ENCODE peak calls at places on chromosomes 1 and 21, in nine cellular contexts. One of them, this sample, is unnamed.

GRCh38 chr1:192550922-192551534 is 24.5 kb upstream of the RGS1 start:
- DNase-seq in GM23338: no peak
- DNase-seq in Panc1: no peak
- DNase-seq in pancreas: no peak
- DNase-seq in esophagus muscularis mucosa: no peak
- DNase-seq in RWPE2: no peak
- DNase-seq in PC-3: peak; percentile 89
- DNase-seq in breast epithelium: no peak
- DNase-seq in CD8-positive, alpha-beta T cell: no peak
- DNase-seq in this sample: no peak

GRCh38 chr1:60573121-60573520 is 499.6 kb upstream of the C1orf87 start:
- DNase-seq in GM23338: no peak
- DNase-seq in Panc1: no peak
- DNase-seq in pancreas: no peak
- DNase-seq in esophagus muscularis mucosa: no peak
- DNase-seq in RWPE2: no peak
- DNase-seq in PC-3: peak; percentile 87
- DNase-seq in breast epithelium: no peak
- DNase-seq in CD8-positive, alpha-beta T cell: no peak
- DNase-seq in this sample: no peak

GRCh38 chr1:54158071-54158470 is 5.3 kb upstream of the CDCP2 start:
- DNase-seq in GM23338: no peak
- DNase-seq in Panc1: no peak
- DNase-seq in pancreas: peak; percentile 72
- DNase-seq in esophagus muscularis mucosa: no peak
- DNase-seq in RWPE2: no peak
- DNase-seq in PC-3: peak; percentile 82
- DNase-seq in breast epithelium: no peak
- DNase-seq in CD8-positive, alpha-beta T cell: no peak
- DNase-seq in this sample: no peak

GRCh38 chr1:30525980-30526651 is 197.3 kb downstream of the MATN1 start:
- DNase-seq in GM23338: no peak
- DNase-seq in Panc1: no peak
- DNase-seq in pancreas: peak; percentile 22
- DNase-seq in esophagus muscularis mucosa: no peak
- DNase-seq in RWPE2: no peak
- DNase-seq in PC-3: peak; percentile 67
- DNase-seq in breast epithelium: no peak
- DNase-seq in CD8-positive, alpha-beta T cell: no peak
- DNase-seq in this sample: no peak

GRCh38 chr1:167782946-167783345 is 61.2 kb downstream of the MPZL1 start:
- DNase-seq in GM23338: no peak
- DNase-seq in Panc1: no peak
- DNase-seq in pancreas: no peak
- DNase-seq in esophagus muscularis mucosa: peak; percentile 17
- DNase-seq in RWPE2: no peak
- DNase-seq in PC-3: peak; percentile 75
- DNase-seq in breast epithelium: no peak
- DNase-seq in CD8-positive, alpha-beta T cell: no peak
- DNase-seq in this sample: no peak

GRCh38 chr1:248837045-248837793 is 805 bp upstream of the ZNF672 start:
- DNase-seq in GM23338: no peak
- DNase-seq in Panc1: no peak
- DNase-seq in pancreas: no peak
- DNase-seq in esophagus muscularis mucosa: no peak
- DNase-seq in RWPE2: no peak
- DNase-seq in PC-3: no peak
- DNase-seq in breast epithelium: no peak
- DNase-seq in CD8-positive, alpha-beta T cell: no peak
- DNase-seq in this sample: no peak

GRCh38 chr1:248804771-248805681 is 20.7 kb downstream of the SH3BP5L start:
- DNase-seq in GM23338: no peak
- DNase-seq in Panc1: no peak
- DNase-seq in pancreas: no peak
- DNase-seq in esophagus muscularis mucosa: no peak
- DNase-seq in RWPE2: no peak
- DNase-seq in PC-3: no peak
- DNase-seq in breast epithelium: no peak
- DNase-seq in CD8-positive, alpha-beta T cell: no peak
- DNase-seq in this sample: peak; percentile 43

GRCh38 chr1:215071078-215071477 is 11.5 kb upstream of the KCNK2 start:
- DNase-seq in GM23338: no peak
- DNase-seq in Panc1: no peak
- DNase-seq in pancreas: no peak
- DNase-seq in esophagus muscularis mucosa: no peak
- DNase-seq in RWPE2: no peak
- DNase-seq in PC-3: no peak
- DNase-seq in breast epithelium: no peak
- DNase-seq in CD8-positive, alpha-beta T cell: no peak
- DNase-seq in this sample: no peak

GRCh38 chr1:91406773-91407389 is 2.2 kb upstream of the HFM1 start:
- DNase-seq in GM23338: peak; percentile 22
- DNase-seq in Panc1: no peak
- DNase-seq in pancreas: no peak
- DNase-seq in esophagus muscularis mucosa: no peak
- DNase-seq in RWPE2: no peak
- DNase-seq in PC-3: peak; percentile 44
- DNase-seq in breast epithelium: no peak
- DNase-seq in CD8-positive, alpha-beta T cell: no peak
- DNase-seq in this sample: no peak

GRCh38 chr1:108007070-108007469 is 42.1 kb upstream of the VAV3 start:
- DNase-seq in GM23338: no peak
- DNase-seq in Panc1: no peak
- DNase-seq in pancreas: no peak
- DNase-seq in esophagus muscularis mucosa: peak; percentile 34
- DNase-seq in RWPE2: no peak
- DNase-seq in PC-3: no peak
- DNase-seq in breast epithelium: no peak
- DNase-seq in CD8-positive, alpha-beta T cell: no peak
- DNase-seq in this sample: no peak

GRCh38 chr1:65235867-65236805 is 73.2 kb upstream of the DNAJC6 start:
- DNase-seq in GM23338: peak; percentile 70
- DNase-seq in Panc1: no peak
- DNase-seq in pancreas: no peak
- DNase-seq in esophagus muscularis mucosa: no peak
- DNase-seq in RWPE2: no peak
- DNase-seq in PC-3: peak; percentile 72
- DNase-seq in breast epithelium: no peak
- DNase-seq in CD8-positive, alpha-beta T cell: no peak
- DNase-seq in this sample: no peak

GRCh38 chr1:180627411-180627810 is 4.4 kb upstream of the XPR1 start:
- DNase-seq in GM23338: no peak
- DNase-seq in Panc1: no peak
- DNase-seq in pancreas: no peak
- DNase-seq in esophagus muscularis mucosa: no peak
- DNase-seq in RWPE2: no peak
- DNase-seq in PC-3: no peak
- DNase-seq in breast epithelium: no peak
- DNase-seq in CD8-positive, alpha-beta T cell: no peak
- DNase-seq in this sample: no peak

GRCh38 chr1:77857557-77857956 is 30.9 kb upstream of the NEXN start:
- DNase-seq in GM23338: no peak
- DNase-seq in Panc1: no peak
- DNase-seq in pancreas: no peak
- DNase-seq in esophagus muscularis mucosa: no peak
- DNase-seq in RWPE2: no peak
- DNase-seq in PC-3: no peak
- DNase-seq in breast epithelium: no peak
- DNase-seq in CD8-positive, alpha-beta T cell: no peak
- DNase-seq in this sample: no peak

DNA sequence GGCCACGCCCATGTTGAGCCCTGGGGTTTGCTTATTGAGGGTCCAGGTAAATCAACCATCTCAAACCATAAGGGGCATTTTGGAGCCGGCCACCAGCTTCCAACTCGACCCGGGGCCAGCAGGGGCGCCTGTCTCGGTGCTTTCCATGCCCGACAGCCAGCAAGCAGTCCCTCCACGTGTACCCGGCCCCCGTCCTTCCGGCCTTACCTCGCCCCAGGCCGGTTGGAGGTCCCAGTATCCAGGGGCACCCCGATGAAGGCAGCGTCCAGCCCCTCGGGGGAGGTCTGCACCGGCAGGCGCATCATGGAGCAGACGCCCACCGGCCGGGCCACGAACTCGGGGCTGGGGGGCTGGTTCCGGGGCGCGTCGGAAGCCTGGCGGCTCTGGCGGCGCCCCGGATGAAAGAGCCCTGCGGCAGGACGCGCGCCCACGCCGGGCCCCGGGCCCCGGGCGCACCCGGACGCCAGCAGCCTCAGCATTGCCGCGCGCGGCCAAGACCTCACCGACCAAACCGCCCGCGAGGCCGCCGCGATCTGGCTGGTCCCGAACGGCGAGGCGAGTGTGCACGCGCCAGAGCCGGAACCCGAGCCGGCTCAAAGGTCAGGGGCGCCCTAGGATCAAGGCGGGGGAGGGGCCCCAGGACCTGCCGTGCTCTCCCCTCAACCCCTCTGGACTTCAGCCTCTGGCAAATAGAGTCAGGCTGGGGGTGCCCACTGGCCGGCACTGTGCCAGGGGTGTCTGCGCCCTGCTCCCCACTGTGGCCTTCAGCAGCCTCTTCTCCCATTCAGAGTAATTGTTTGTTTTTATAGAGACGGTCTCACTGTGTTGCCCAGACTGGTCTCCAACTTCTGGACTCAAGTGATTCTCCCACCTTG is at the start of gene AGMAT:
- DNase-seq in GM23338: peak; percentile 95
- DNase-seq in Panc1: no peak
- DNase-seq in pancreas: peak; percentile 81
- DNase-seq in esophagus muscularis mucosa: no peak
- DNase-seq in RWPE2: no peak
- DNase-seq in PC-3: peak; percentile 37
- DNase-seq in breast epithelium: peak; percentile 59
- DNase-seq in CD8-positive, alpha-beta T cell: peak; percentile 51
- DNase-seq in this sample: peak; percentile 77
- TF ChIP-seq CTCF in GM23338: peak; percentile 48
- TF ChIP-seq CTCF in Panc1: no peak
- TF ChIP-seq CTCF in pancreas: no peak
- TF ChIP-seq CTCF in esophagus muscularis mucosa: no peak
- TF ChIP-seq CTCF in RWPE2: peak; percentile 34
- TF ChIP-seq CTCF in PC-3: peak; percentile 44
- TF ChIP-seq CTCF in breast epithelium: no peak
- TF ChIP-seq CTCF in CD8-positive, alpha-beta T cell: no peak
- TF ChIP-seq CTCF in this sample: peak; percentile 57

GRCh38 chr21:40416572-40416971 is 430.4 kb downstream of the DSCAM start:
- DNase-seq in GM23338: no peak
- DNase-seq in Panc1: no peak
- DNase-seq in pancreas: no peak
- DNase-seq in esophagus muscularis mucosa: no peak
- DNase-seq in RWPE2: no peak
- DNase-seq in PC-3: no peak
- DNase-seq in breast epithelium: no peak
- DNase-seq in CD8-positive, alpha-beta T cell: no peak
- DNase-seq in this sample: no peak

GRCh38 chr21:40425981-40426380 is 421.0 kb downstream of the DSCAM start:
- DNase-seq in GM23338: no peak
- DNase-seq in Panc1: no peak
- DNase-seq in pancreas: no peak
- DNase-seq in esophagus muscularis mucosa: no peak
- DNase-seq in RWPE2: no peak
- DNase-seq in PC-3: no peak
- DNase-seq in breast epithelium: no peak
- DNase-seq in CD8-positive, alpha-beta T cell: no peak
- DNase-seq in this sample: no peak

GRCh38 chr21:40422851-40423635 is 423.9 kb downstream of the DSCAM start:
- DNase-seq in GM23338: no peak
- DNase-seq in Panc1: no peak
- DNase-seq in pancreas: no peak
- DNase-seq in esophagus muscularis mucosa: peak; percentile 55
- DNase-seq in RWPE2: no peak
- DNase-seq in PC-3: no peak
- DNase-seq in breast epithelium: no peak
- DNase-seq in CD8-positive, alpha-beta T cell: no peak
- DNase-seq in this sample: no peak

GRCh38 chr21:40421121-40421520 is 425.8 kb downstream of the DSCAM start:
- DNase-seq in GM23338: no peak
- DNase-seq in Panc1: no peak
- DNase-seq in pancreas: no peak
- DNase-seq in esophagus muscularis mucosa: peak; percentile 42
- DNase-seq in RWPE2: no peak
- DNase-seq in PC-3: no peak
- DNase-seq in breast epithelium: no peak
- DNase-seq in CD8-positive, alpha-beta T cell: no peak
- DNase-seq in this sample: no peak
- H3K4me3 ChIP-seq in GM23338: no peak overlapping the region
- H3K4me3 ChIP-seq in Panc1: no peak overlapping the region
- H3K4me3 ChIP-seq in pancreas: no peak overlapping the region
- H3K4me3 ChIP-seq in esophagus muscularis mucosa: no peak overlapping the region
- H3K4me3 ChIP-seq in RWPE2: no peak overlapping the region
- H3K4me3 ChIP-seq in PC-3: no peak overlapping the region
- H3K4me3 ChIP-seq in breast epithelium: no peak overlapping the region
- H3K4me3 ChIP-seq in CD8-positive, alpha-beta T cell: no peak overlapping the region
- H3K4me3 ChIP-seq in this sample: no peak overlapping the region

GRCh38 chr1:68210027-68210426 is 22.3 kb downstream of the WLS start:
- DNase-seq in GM23338: no peak
- DNase-seq in Panc1: no peak
- DNase-seq in pancreas: no peak
- DNase-seq in esophagus muscularis mucosa: no peak
- DNase-seq in RWPE2: no peak
- DNase-seq in PC-3: no peak
- DNase-seq in breast epithelium: no peak
- DNase-seq in CD8-positive, alpha-beta T cell: no peak
- DNase-seq in this sample: no peak
- H3K4me1 ChIP-seq in GM23338: no peaks in the 10 kb centered on the region
- H3K4me1 ChIP-seq in Panc1: no peaks in the 10 kb centered on the region
- H3K4me1 ChIP-seq in pancreas: peaks cover 23% of the 10 kb centered on the region
- H3K4me1 ChIP-seq in esophagus muscularis mucosa: peaks cover 60% of the 10 kb centered on the region
- H3K4me1 ChIP-seq in RWPE2: peaks cover 27% of the 10 kb centered on the region
- H3K4me1 ChIP-seq in PC-3: peaks cover 28% of the 10 kb centered on the region
- H3K4me1 ChIP-seq in breast epithelium: peaks cover 8% of the 10 kb centered on the region
- H3K4me1 ChIP-seq in CD8-positive, alpha-beta T cell: no peaks in the 10 kb centered on the region
- H3K4me1 ChIP-seq in this sample: no peaks in the 10 kb centered on the region

GRCh38 chr21:44510508-44511218 is 29.3 kb downstream of the KRTAP10-1 start:
- DNase-seq in GM23338: peak; percentile 86
- DNase-seq in Panc1: no peak
- DNase-seq in pancreas: peak; percentile 93
- DNase-seq in esophagus muscularis mucosa: no peak
- DNase-seq in RWPE2: no peak
- DNase-seq in PC-3: peak; percentile 88
- DNase-seq in breast epithelium: peak; percentile 66
- DNase-seq in CD8-positive, alpha-beta T cell: peak; percentile 81
- DNase-seq in this sample: peak; percentile 79

GRCh38 chr21:44508711-44509445 is 31.1 kb downstream of the KRTAP10-1 start:
- DNase-seq in GM23338: no peak
- DNase-seq in Panc1: no peak
- DNase-seq in pancreas: peak; percentile 45
- DNase-seq in esophagus muscularis mucosa: no peak
- DNase-seq in RWPE2: no peak
- DNase-seq in PC-3: no peak
- DNase-seq in breast epithelium: no peak
- DNase-seq in CD8-positive, alpha-beta T cell: no peak
- DNase-seq in this sample: no peak

GRCh38 chr21:44510109-44510507 is 29.9 kb downstream of the KRTAP10-1 start:
- DNase-seq in GM23338: no peak
- DNase-seq in Panc1: no peak
- DNase-seq in pancreas: no peak
- DNase-seq in esophagus muscularis mucosa: no peak
- DNase-seq in RWPE2: no peak
- DNase-seq in PC-3: peak; percentile 24
- DNase-seq in breast epithelium: no peak
- DNase-seq in CD8-positive, alpha-beta T cell: no peak
- DNase-seq in this sample: no peak

GRCh38 chr21:44508426-44508710 is 31.6 kb downstream of the KRTAP10-1 start:
- DNase-seq in GM23338: no peak
- DNase-seq in Panc1: no peak
- DNase-seq in pancreas: peak; percentile 29
- DNase-seq in esophagus muscularis mucosa: no peak
- DNase-seq in RWPE2: no peak
- DNase-seq in PC-3: no peak
- DNase-seq in breast epithelium: no peak
- DNase-seq in CD8-positive, alpha-beta T cell: no peak
- DNase-seq in this sample: no peak

GRCh38 chr21:44509539-44509938 is 30.5 kb downstream of the KRTAP10-1 start:
- DNase-seq in GM23338: no peak
- DNase-seq in Panc1: no peak
- DNase-seq in pancreas: peak; percentile 85
- DNase-seq in esophagus muscularis mucosa: no peak
- DNase-seq in RWPE2: no peak
- DNase-seq in PC-3: peak; percentile 76
- DNase-seq in breast epithelium: peak; percentile 77
- DNase-seq in CD8-positive, alpha-beta T cell: no peak
- DNase-seq in this sample: no peak
- TF ChIP-seq CTCF in GM23338: no peak
- TF ChIP-seq CTCF in Panc1: no peak
- TF ChIP-seq CTCF in pancreas: peak; percentile 39
- TF ChIP-seq CTCF in esophagus muscularis mucosa: no peak
- TF ChIP-seq CTCF in RWPE2: no peak
- TF ChIP-seq CTCF in PC-3: peak; percentile 65
- TF ChIP-seq CTCF in breast epithelium: peak; percentile 43
- TF ChIP-seq CTCF in CD8-positive, alpha-beta T cell: no peak
- TF ChIP-seq CTCF in this sample: no peak